ENCODE peak calls at places on chromosomes 3 and 15, in four cellular contexts. A is breast epithelium, D is endothelial cell of umbilical vein, Z is heart left ventricle. M is an unnamed sample.

GRCh38 chr3:152084441-152084840 is 184.3 kb upstream of the MBNL1 start:
- DNase-seq in A (no peak), D (no peak), Z (no peak), M (no peak)

GRCh38 chr3:134840459-134840858 is 45.4 kb downstream of the EPHB1 start:
- DNase-seq in A (no peak), D (no peak), Z (no peak), M (no peak)

GRCh38 chr3:144523396-144523795 is 551.8 kb downstream of the DIPK2A start:
- DNase-seq in A (no peak), D (no peak), Z (no peak), M (no peak)

GRCh38 chr15:61275901-61276300 is 46.8 kb upstream of the RORA start:
- DNase-seq in A (peak), D (no peak), Z (no peak), M (no peak)

GRCh38 chr3:49295489-49296058 is 18.5 kb upstream of the C3orf62 start:
- DNase-seq in A (no peak), D (peak), Z (no peak), M (no peak)

GRCh38 chr15:69701198-69701597 is 248.6 kb downstream of the RPLP1 start:
- DNase-seq in A (no peak), D (no peak), Z (no peak), M (no peak)

GRCh38 chr15:70512772-70513362 is 250.5 kb downstream of the UACA start:
- DNase-seq in A (no peak), D (peak), Z (no peak), M (peak)

GRCh38 chr3:128804017-128804816 is 75.2 kb upstream of the ACAD9 start:
- DNase-seq in A (no peak), D (peak), Z (no peak), M (no peak)

GRCh38 chr15:101795455-101795854 is 7.9 kb upstream of the OR4F6 start:
- DNase-seq in A (no peak), D (peak), Z (no peak), M (no peak)

GRCh38 chr15:45157056-45157455 is 27.3 kb downstream of the DUOX1 start:
- DNase-seq in A (no peak), D (no peak), Z (no peak), M (no peak)

GRCh38 chr3:99934984-99935797 is 117.5 kb downstream of the CMSS1 start:
- DNase-seq in A (no peak), D (peak), Z (peak), M (no peak)

GRCh38 chr15:101799665-101800064 is 3.6 kb upstream of the OR4F6 start:
- DNase-seq in A (no peak), D (no peak), Z (no peak), M (no peak)

GRCh38 chr3:45816544-45816943 is 20.2 kb upstream of the SLC6A20 start:
- DNase-seq in A (peak), D (no peak), Z (peak), M (no peak)

GRCh38 chr15:74525946-74526345 is 15.1 kb upstream of the ARID3B start:
- DNase-seq in A (no peak), D (peak), Z (no peak), M (no peak)

GRCh38 chr3:123678108-123678511 is 93.3 kb upstream of the HACD2 start:
- DNase-seq in A (no peak), D (no peak), Z (no peak), M (no peak)

GRCh38 chr15:79073336-79073735 is 17.2 kb downstream of the RASGRF1 start:
- DNase-seq in A (no peak), D (no peak), Z (no peak), M (no peak)

GRCh38 chr3:150022406-150023238 is 51.9 kb upstream of the PFN2 start:
- DNase-seq in A (no peak), D (no peak), Z (no peak), M (peak)

GRCh38 chr15:46854559-46854958 is 862.7 kb upstream of the SEMA6D start:
- DNase-seq in A (no peak), D (no peak), Z (no peak), M (no peak)

GRCh38 chr3:167657684-167658225 is 4.0 kb upstream of the WDR49 start:
- DNase-seq in A (no peak), D (no peak), Z (no peak), M (no peak)

GRCh38 chr3:151999936-152000335 is 126.5 kb downstream of the SUCNR1 start:
- DNase-seq in A (no peak), D (no peak), Z (no peak), M (no peak)

GRCh38 chr15:77858677-77859490 is 218.6 kb downstream of the TBC1D2B start:
- DNase-seq in A (no peak), D (no peak), Z (no peak), M (no peak)

GRCh38 chr3:94522488-94522887 is 459.6 kb downstream of the NSUN3 start:
- DNase-seq in A (no peak), D (no peak), Z (no peak), M (no peak)

GRCh38 chr15:40379853-40380252 is 2.7 kb upstream of the KNSTRN start:
- DNase-seq in A (peak), D (peak), Z (peak), M (peak)

GRCh38 chr3:191962324-191962723 is 501.4 kb downstream of the PYDC2 start:
- DNase-seq in A (no peak), D (no peak), Z (no peak), M (no peak)

GRCh38 chr3:22089284-22089683 is 338.3 kb upstream of the ZNF385D start:
- DNase-seq in A (no peak), D (peak), Z (no peak), M (peak)

GRCh38 chr15:88878720-88879184 is 16.6 kb downstream of the HAPLN3 start:
- DNase-seq in A (no peak), D (peak), Z (no peak), M (peak)

GRCh38 chr3:189708375-189708774 is 77.2 kb downstream of the TP63 start:
- DNase-seq in A (no peak), D (no peak), Z (no peak), M (no peak)

GRCh38 chr15:83278191-83278590 is 6.3 kb downstream of the BNC1 start:
- DNase-seq in A (no peak), D (no peak), Z (no peak), M (no peak)

GRCh38 chr15:74265046-74265639 is 29.0 kb downstream of the CCDC33 start:
- DNase-seq in A (no peak), D (peak), Z (no peak), M (no peak)

GRCh38 chr3:57757642-57758297 is 1.7 kb downstream of the SLMAP start:
- DNase-seq in A (no peak), D (peak), Z (no peak), M (peak)

GRCh38 chr15:88663216-88663615 is 24.4 kb downstream of the ISG20 start:
- DNase-seq in A (peak), D (no peak), Z (no peak), M (no peak)

GRCh38 chr15:66934315-66934930 is 131.0 kb upstream of the SMAD3 start:
- DNase-seq in A (no peak), D (no peak), Z (no peak), M (no peak)

GRCh38 chr15:101068961-101069734 is 150.0 kb downstream of the LRRK1 start:
- DNase-seq in A (peak), D (peak), Z (no peak), M (no peak)

GRCh38 chr3:69085543-69086132 is 901 bp downstream of the ARL6IP5 start:
- DNase-seq in A (no peak), D (no peak), Z (peak), M (peak)

GRCh38 chr3:171156455-171157005 is 130.0 kb upstream of the SLC2A2 start:
- DNase-seq in A (no peak), D (no peak), Z (peak), M (no peak)

GRCh38 chr3:32705232-32705631 is 20.2 kb downstream of the CNOT10 start:
- DNase-seq in A (no peak), D (no peak), Z (no peak), M (no peak)

GRCh38 chr3:156477306-156477705 is 77.6 kb downstream of the SSR3 start:
- DNase-seq in A (no peak), D (no peak), Z (no peak), M (no peak)

GRCh38 chr3:44954962-44955361 is 21.0 kb downstream of the ZDHHC3 start:
- DNase-seq in A (no peak), D (peak), Z (no peak), M (no peak)

GRCh38 chr3:102571030-102571429 is 136.2 kb downstream of the ZPLD1 start:
- DNase-seq in A (no peak), D (no peak), Z (no peak), M (no peak)

GRCh38 chr3:179562467-179563297 is at the start of gene ACTL6A:
- DNase-seq in A (peak), D (peak), Z (peak), M (peak)
- TF ChIP-seq POLR2A in A (peak), D (peak), Z (no peak), M (peak)

GRCh38 chr3:64414043-64414442 is 188.8 kb upstream of the PRICKLE2 start:
- DNase-seq in A (no peak), D (no peak), Z (no peak), M (no peak)
- TF ChIP-seq POLR2A in A (no peak), D (no peak), Z (no peak), M (no peak)

GRCh38 chr15:64146041-64146440 is 5.5 kb upstream of the SNX22 start:
- DNase-seq in A (no peak), D (no peak), Z (peak), M (no peak)
- TF ChIP-seq POLR2A in A (no peak), D (no peak), Z (no peak), M (no peak)

GRCh38 chr3:126180477-126181397 is at the start of gene ALDH1L1:
- DNase-seq in A (peak), D (no peak), Z (peak), M (peak)
- TF ChIP-seq POLR2A in A (no peak), D (no peak), Z (no peak), M (peak)

GRCh38 chr3:159988617-159989251 is at the start of gene IL12A:
- DNase-seq in A (peak), D (peak), Z (peak), M (peak)
- TF ChIP-seq POLR2A in A (no peak), D (no peak), Z (no peak), M (no peak)

GRCh38 chr3:10006048-10006761 is 19.6 kb upstream of the EMC3 start:
- DNase-seq in A (peak), D (no peak), Z (no peak), M (no peak)
- TF ChIP-seq POLR2A in A (no peak), D (no peak), Z (no peak), M (no peak)

DNA sequence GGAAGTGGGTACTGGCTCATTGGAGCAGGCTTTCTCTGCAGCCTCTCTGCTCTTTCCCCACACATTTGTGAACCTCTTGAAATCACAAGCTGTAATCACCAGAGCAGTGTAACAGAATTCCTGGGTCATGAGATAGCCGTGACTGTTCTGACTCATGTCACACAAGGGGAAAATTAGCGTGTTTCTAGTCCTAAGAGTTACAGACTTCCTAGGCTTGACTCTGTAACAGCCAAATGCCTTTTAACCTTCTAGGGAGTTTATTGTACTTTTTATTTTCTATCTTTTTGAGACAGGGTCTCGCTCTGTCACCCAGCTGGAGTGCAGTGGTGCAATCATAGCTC is 54.7 kb upstream of the TRAK1 start:
- DNase-seq in A (no peak), D (peak), Z (peak), M (no peak)
- TF ChIP-seq POLR2A in A (no peak), D (no peak), Z (no peak), M (peak)

DNA sequence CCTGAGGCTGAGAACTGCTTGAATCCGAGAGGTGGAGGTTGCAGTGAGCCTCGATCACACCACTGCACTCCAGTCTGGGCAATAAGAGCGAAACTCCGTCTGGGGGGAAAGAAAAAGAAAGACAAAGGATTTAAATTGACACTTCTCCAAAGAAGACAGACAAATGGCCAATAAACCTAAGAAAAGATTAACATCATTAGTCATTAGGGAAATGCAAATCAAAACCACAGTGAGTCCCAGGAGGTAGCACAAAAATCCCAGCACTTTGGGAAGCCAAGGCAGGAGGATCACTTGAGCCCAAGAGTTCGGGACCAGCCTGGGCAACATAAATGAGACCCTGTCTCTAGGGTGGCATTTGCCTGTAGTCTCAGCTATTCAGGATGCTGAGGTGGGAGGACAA is 12.6 kb downstream of the CLPX start:
- DNase-seq in A (no peak), D (no peak), Z (no peak), M (no peak)
- TF ChIP-seq POLR2A in A (no peak), D (no peak), Z (no peak), M (no peak)

GRCh38 chr3:141366285-141367037 is 1.8 kb upstream of the ZBTB38 start:
- DNase-seq in A (peak), D (peak), Z (peak), M (peak)

GRCh38 chr3:141368062-141368924 is at the start of gene ZBTB38:
- DNase-seq in A (peak), D (peak), Z (peak), M (peak)

GRCh38 chr3:141370065-141370533 is 1.8 kb downstream of the ZBTB38 start:
- DNase-seq in A (peak), D (peak), Z (peak), M (peak)

GRCh38 chr3:141367038-141367730 is 1.1 kb upstream of the ZBTB38 start:
- DNase-seq in A (peak), D (peak), Z (peak), M (no peak)

GRCh38 chr3:141368925-141369794 is 856 bp downstream of the ZBTB38 start:
- DNase-seq in A (no peak), D (peak), Z (no peak), M (no peak)
- TF ChIP-seq POLR2A in A (no peak), D (no peak), Z (no peak), M (no peak)

DNA sequence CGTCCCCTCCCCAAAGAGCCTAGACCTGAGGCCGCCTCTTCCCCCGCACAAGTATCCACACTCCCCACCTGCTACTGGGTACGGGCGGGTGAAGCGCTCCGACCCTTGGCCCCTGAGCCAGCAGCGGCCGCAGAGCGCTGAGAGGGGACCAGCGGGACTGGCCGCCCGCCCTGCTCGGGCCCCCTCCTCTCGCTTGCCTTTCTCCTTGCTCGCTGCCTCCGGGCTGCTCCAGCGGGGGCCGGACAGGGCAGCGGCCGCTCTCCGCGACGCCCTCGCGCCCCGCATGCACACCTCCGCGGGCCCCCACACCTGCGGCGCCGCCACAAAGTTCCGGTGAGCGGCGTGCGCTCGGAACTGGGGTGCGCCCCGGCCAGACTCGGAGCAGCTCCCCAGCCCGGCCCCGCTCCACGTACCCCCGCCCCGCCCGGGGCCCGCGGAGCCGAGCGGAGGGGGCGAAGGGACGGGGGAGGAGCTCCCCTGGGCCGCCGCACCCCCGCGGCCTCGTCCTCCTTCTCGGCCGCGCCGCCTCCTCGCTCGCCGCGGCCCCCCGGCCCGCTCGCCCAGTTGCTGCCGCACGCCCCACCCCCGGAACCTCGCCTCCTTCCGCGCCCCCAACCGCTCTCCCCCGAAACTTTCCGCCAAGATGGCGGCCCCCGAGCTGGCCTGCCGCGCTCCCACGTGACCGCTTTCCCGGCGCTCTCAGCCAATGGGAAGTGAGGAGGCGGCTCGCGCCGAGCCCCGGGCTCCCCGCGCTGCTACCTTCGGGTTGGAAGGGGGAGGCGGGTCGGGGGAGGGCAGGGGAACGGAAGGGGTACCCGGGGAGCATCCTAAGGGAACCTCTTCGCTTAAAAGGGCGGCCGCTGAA is 704 bp downstream of the DLG1 start:
- DNase-seq in A (peak), D (peak), Z (peak), M (peak)
- TF ChIP-seq POLR2A in A (no peak), D (peak), Z (no peak), M (peak)